ENCODE peak calls at places on chromosomes 3 and 15, in eight cellular contexts. P, G, R, X, I, K, N and F are unnamed samples.

GRCh38 chr3:69999191-70000027 is at the start of gene SAMMSON:
- DNase-seq in P (no peak), G (peak), R (no peak), X (no peak), I (peak), K (no peak), N (no peak), F (no peak)

GRCh38 chr15:45228931-45229330 is 23.1 kb upstream of the SLC28A2 start:
- DNase-seq in P (no peak), G (no peak), R (no peak), X (no peak), I (peak), K (no peak), N (no peak), F (no peak)

GRCh38 chr3:142888099-142888483 is 792 bp downstream of the PCOLCE2 start:
- DNase-seq in P (no peak), G (peak), R (no peak), X (peak), I (peak), K (no peak), N (peak), F (peak)

GRCh38 chr3:33103480-33103879 is 6.5 kb upstream of the GLB1 start:
- DNase-seq in P (no peak), G (no peak), R (no peak), X (no peak), I (no peak), K (no peak), N (no peak), F (no peak)

GRCh38 chr15:92393287-92393993 is at the start of gene ST8SIA2:
- DNase-seq in P (no peak), G (peak), R (peak), X (no peak), I (peak), K (peak), N (peak), F (peak)

GRCh38 chr15:25186411-25186810 is 231.6 kb downstream of the SNRPN start:
- DNase-seq in P (no peak), G (no peak), R (no peak), X (no peak), I (no peak), K (no peak), N (no peak), F (no peak)

GRCh38 chr3:143168518-143169192 is 49.1 kb downstream of the CHST2 start:
- DNase-seq in P (no peak), G (no peak), R (no peak), X (no peak), I (no peak), K (no peak), N (no peak), F (no peak)

GRCh38 chr3:52277972-52278509 is 408 bp downstream of the WDR82 start:
- DNase-seq in P (peak), G (peak), R (peak), X (no peak), I (peak), K (peak), N (peak), F (peak)

GRCh38 chr3:12336099-12336498 is 47.2 kb downstream of the PPARG start:
- DNase-seq in P (no peak), G (no peak), R (no peak), X (no peak), I (no peak), K (no peak), N (no peak), F (no peak)

GRCh38 chr15:64800476-64800875 is 25.0 kb downstream of the PIF1 start:
- DNase-seq in P (no peak), G (no peak), R (no peak), X (no peak), I (no peak), K (no peak), N (no peak), F (no peak)

GRCh38 chr3:125644036-125645025 is 49.0 kb upstream of the OSBPL11 start:
- DNase-seq in P (no peak), G (no peak), R (no peak), X (no peak), I (peak), K (peak), N (no peak), F (peak)

GRCh38 chr15:63063164-63063756 is 20.7 kb downstream of the TPM1 start:
- DNase-seq in P (no peak), G (no peak), R (no peak), X (no peak), I (no peak), K (no peak), N (no peak), F (no peak)

GRCh38 chr15:99410477-99410876 is 155.3 kb upstream of the MEF2A start:
- DNase-seq in P (no peak), G (no peak), R (no peak), X (no peak), I (no peak), K (no peak), N (no peak), F (no peak)

GRCh38 chr3:58206406-58207011 is 4.3 kb downstream of the DNASE1L3 start:
- DNase-seq in P (no peak), G (no peak), R (no peak), X (no peak), I (peak), K (no peak), N (no peak), F (no peak)

GRCh38 chr3:48214225-48214624 is 9.1 kb upstream of the CAMP start:
- DNase-seq in P (no peak), G (no peak), R (no peak), X (no peak), I (no peak), K (no peak), N (no peak), F (no peak)

GRCh38 chr15:68770206-68770605 is 50.5 kb downstream of the ANP32A start:
- DNase-seq in P (no peak), G (no peak), R (no peak), X (no peak), I (no peak), K (no peak), N (no peak), F (no peak)

GRCh38 chr15:50084932-50085331 is 34.1 kb downstream of the ATP8B4 start:
- DNase-seq in P (no peak), G (no peak), R (no peak), X (no peak), I (no peak), K (no peak), N (no peak), F (no peak)

GRCh38 chr3:196673632-196674031 is 34.1 kb downstream of the NRROS start:
- DNase-seq in P (no peak), G (no peak), R (no peak), X (no peak), I (no peak), K (no peak), N (no peak), F (no peak)

GRCh38 chr15:80052597-80053304 is 6.7 kb upstream of the ZFAND6 start:
- DNase-seq in P (peak), G (no peak), R (peak), X (no peak), I (no peak), K (no peak), N (no peak), F (no peak)

GRCh38 chr15:70094690-70095311 is 2.9 kb downstream of the TLE3 start:
- DNase-seq in P (no peak), G (no peak), R (peak), X (no peak), I (peak), K (no peak), N (no peak), F (peak)

GRCh38 chr3:122635789-122636188 is 44.9 kb upstream of the PARP14 start:
- DNase-seq in P (no peak), G (no peak), R (no peak), X (peak), I (peak), K (no peak), N (no peak), F (no peak)

GRCh38 chr3:118842147-118842863 is 192.3 kb downstream of the IGSF11 start:
- DNase-seq in P (no peak), G (peak), R (peak), X (peak), I (peak), K (peak), N (no peak), F (no peak)

GRCh38 chr3:59103552-59103951 is 53.7 kb upstream of the CFAP20DC start:
- DNase-seq in P (no peak), G (no peak), R (no peak), X (no peak), I (no peak), K (no peak), N (no peak), F (no peak)

GRCh38 chr15:24763891-24764290 is 88.3 kb downstream of the NPAP1 start:
- DNase-seq in P (no peak), G (no peak), R (no peak), X (no peak), I (no peak), K (no peak), N (no peak), F (no peak)

GRCh38 chr3:172135766-172136729 is 96.7 kb downstream of the FNDC3B start:
- DNase-seq in P (no peak), G (peak), R (no peak), X (no peak), I (peak), K (no peak), N (no peak), F (no peak)

GRCh38 chr3:81931852-81932251 is 170.4 kb upstream of the GBE1 start:
- DNase-seq in P (no peak), G (no peak), R (no peak), X (no peak), I (no peak), K (no peak), N (no peak), F (no peak)

DNA sequence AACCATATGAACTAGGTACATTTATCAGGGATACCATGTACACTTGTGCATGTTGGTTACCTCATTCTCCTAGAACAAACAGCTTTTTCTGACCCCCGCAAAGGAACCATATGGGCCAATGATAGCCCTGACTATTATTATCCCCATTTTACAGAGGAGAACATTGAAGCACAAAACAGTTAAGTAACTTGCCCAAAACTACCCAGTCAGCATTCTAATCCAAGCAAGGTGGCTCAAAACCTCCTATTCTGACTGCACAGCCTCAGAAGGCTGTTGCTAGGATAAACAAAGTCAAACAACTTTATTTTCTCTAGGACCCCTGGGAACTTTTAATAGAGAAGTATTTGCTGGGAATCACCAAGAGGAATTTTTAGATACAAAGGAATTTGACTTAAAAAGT is 36.7 kb downstream of the CFAP44 start:
- DNase-seq in P (no peak), G (no peak), R (no peak), X (no peak), I (no peak), K (no peak), N (no peak), F (no peak)
- H3K4me3 ChIP-seq in P (no peak), G (no peak), R (no peak), X (no peak), I (no peak), K (no peak), N (no peak), F (no peak)

GRCh38 chr3:31621314-31621713 is 88.6 kb downstream of the STT3B start:
- DNase-seq in P (no peak), G (no peak), R (no peak), X (no peak), I (peak), K (no peak), N (no peak), F (no peak)
- TF ChIP-seq EZH2phosphoT487 in P (no peak), G (no peak), R (no peak), X (no peak), I (no peak), K (no peak), N (no peak), F (no peak)

DNA sequence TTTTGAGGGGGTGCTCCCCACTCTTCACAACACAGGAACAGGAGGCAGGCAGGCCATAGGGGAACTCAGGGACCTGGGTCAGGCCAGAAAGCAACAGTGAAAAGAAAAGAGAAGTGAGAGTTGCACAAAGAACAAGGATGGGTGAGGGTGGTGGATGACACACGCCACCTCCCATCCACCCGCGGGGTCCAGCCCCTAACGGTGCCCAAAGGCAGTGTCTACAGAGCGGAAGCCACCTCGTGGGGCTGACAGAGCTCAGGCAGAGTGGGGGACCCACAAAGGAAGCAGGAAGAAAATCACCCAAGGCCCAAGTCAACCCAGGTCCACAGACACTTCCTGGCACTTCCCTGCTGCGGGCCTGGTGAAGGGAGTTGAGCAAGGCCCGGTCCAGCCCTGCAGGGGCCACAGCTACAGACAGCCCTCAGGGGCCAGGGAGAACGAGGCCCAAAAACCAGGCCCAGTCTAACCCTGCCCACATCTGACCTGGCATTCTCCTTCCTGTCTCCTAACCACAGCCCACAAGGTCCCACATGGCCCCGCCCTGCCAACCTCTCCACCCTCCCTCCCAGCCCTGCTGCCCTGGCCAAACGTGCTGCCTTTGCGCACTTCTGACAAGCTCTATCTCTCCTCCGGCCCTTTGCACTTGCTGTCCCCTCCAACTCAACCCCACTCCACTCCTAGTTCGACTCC is 5.9 kb downstream of the NUP210 start:
- DNase-seq in P (peak), G (no peak), R (peak), X (no peak), I (no peak), K (no peak), N (no peak), F (no peak)
- H3K4me3 ChIP-seq in P (peak), G (no peak), R (peak), X (no peak), I (no peak), K (no peak), N (no peak), F (no peak)

DNA sequence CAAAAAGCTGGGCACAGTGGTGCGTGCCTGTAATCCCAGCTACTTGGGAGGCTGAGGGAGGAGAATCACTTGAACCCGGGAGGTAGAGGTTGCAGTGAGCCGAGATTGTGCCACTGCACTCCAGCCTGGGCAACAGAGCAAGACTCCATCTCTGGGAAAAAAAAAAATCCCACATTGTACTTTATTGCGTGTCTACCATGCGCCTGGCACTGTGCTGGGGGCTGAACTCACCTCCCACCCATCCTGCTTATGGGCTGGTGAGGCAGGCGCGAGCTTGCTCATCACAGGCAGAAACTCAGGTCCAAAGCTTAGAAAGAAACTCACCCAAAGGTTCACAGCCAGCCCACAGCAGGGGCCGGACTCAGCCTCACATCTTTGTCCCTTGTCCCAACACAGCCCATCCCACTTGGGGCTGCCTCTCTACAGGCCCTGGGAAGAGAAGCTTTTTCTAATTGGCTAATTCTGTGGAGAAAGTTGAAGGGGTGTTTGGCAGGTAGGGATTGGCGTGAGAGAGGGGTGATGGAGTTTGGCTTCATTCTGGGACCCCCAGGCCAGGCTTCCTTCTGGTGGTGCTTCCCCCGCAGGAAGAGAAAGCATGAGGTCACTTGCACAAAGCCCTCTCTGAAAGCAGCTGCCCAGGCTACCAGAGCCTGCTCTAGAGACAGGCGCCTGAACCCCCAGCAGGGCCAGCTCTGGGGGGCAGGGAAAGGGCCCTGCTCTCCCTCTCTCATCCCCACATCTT is 122.6 kb upstream of the SMAD3 start:
- DNase-seq in P (no peak), G (no peak), R (no peak), X (no peak), I (no peak), K (no peak), N (no peak), F (no peak)
- TF ChIP-seq EZH2phosphoT487 in P (no peak), G (no peak), R (no peak), X (no peak), I (no peak), K (no peak), N (no peak), F (no peak)

GRCh38 chr3:36907911-36908646 is 36.8 kb downstream of the TRANK1 start:
- DNase-seq in P (peak), G (peak), R (peak), X (no peak), I (peak), K (no peak), N (no peak), F (no peak)

GRCh38 chr3:36908647-36909180 is 36.1 kb downstream of the TRANK1 start:
- DNase-seq in P (no peak), G (no peak), R (no peak), X (no peak), I (no peak), K (no peak), N (no peak), F (no peak)

GRCh38 chr3:36905545-36905944 is 39.3 kb downstream of the TRANK1 start:
- DNase-seq in P (no peak), G (no peak), R (no peak), X (no peak), I (no peak), K (no peak), N (no peak), F (no peak)

GRCh38 chr3:36904641-36905040 is 40.2 kb downstream of the TRANK1 start:
- DNase-seq in P (no peak), G (peak), R (no peak), X (no peak), I (peak), K (peak), N (peak), F (no peak)

GRCh38 chr3:36906504-36907149 is 38.2 kb downstream of the TRANK1 start:
- DNase-seq in P (no peak), G (no peak), R (no peak), X (no peak), I (peak), K (no peak), N (no peak), F (no peak)
- H3K4me3 ChIP-seq in P (peak), G (no peak), R (no peak), X (no peak), I (no peak), K (no peak), N (no peak), F (no peak)

GRCh38 chr3:15606434-15606891 is 4.9 kb downstream of the BTD start:
- DNase-seq in P (no peak), G (no peak), R (no peak), X (no peak), I (peak), K (no peak), N (no peak), F (peak)
- TF ChIP-seq EZH2phosphoT487 in P (no peak), G (no peak), R (no peak), X (no peak), I (no peak), K (no peak), N (no peak), F (no peak)

DNA sequence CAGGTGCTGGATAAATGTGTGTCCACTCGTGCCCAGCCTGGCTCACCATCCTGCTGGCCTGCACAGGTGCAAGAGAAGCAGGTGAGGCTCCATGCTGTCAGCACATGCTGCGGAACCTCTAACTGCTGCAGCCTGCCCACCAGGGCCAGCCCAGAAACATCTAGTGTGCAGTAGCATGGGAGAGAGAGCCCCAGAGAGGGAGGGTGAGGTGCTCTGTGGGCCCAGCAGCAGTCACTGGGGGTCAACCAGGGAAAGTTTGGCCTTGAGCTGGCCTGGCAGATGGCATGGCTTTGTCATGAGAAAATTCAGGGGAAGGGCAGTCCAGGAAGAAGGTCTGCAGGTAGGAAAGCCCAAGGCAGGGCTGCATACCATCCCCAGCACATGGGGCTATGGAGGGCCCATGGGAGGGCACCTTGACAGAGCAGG is 18.2 kb upstream of the PRR23E start:
- DNase-seq in P (no peak), G (no peak), R (no peak), X (no peak), I (no peak), K (no peak), N (no peak), F (no peak)
- H3K4me3 ChIP-seq in P (no peak), G (no peak), R (no peak), X (no peak), I (no peak), K (no peak), N (no peak), F (no peak)